ENCODE peak calls at places on chromosomes 6 and 20, in seven cellular contexts. W is astrocyte; R is neural crest cell; I is stimulated activated naive CD8-positive, alpha-beta T cell treated with anti-CD3 and anti-CD28 coated beads, Interleukin-15, amount 100 ng/mL, for 72 hours; D is IMR-90; A is endodermal cell; N is iris pigment epithelial cell. P is an unnamed sample.
A peak's percentile ranks its signal among the peaks of the same experiment; 100 is the strongest.

GRCh38 chr6:128659878-128660622 is 139.7 kb upstream of the PTPRK start:
- DNase-seq in A (no peak), I (no peak), N (peak; percentile 17), W (peak; percentile 16), R (no peak), D (no peak), P (no peak)

GRCh38 chr6:158963020-158963808 is 36.8 kb downstream of the RSPH3 start:
- DNase-seq in I (no peak), A (no peak), W (no peak), N (peak; percentile 46), R (no peak), D (no peak), P (no peak)

GRCh38 chr6:32108094-32108627 is 977 bp downstream of the TNXB start:
- DNase-seq in N (no peak), A (no peak), D (peak; percentile 21), I (no peak), W (no peak), R (no peak), P (no peak)

GRCh38 chr6:150857062-150857905 is 8.2 kb upstream of the MTHFD1L start:
- DNase-seq in N (peak; percentile 99), I (no peak), R (no peak), W (peak; percentile 100), A (no peak), D (peak; percentile 100), P (no peak)

GRCh38 chr6:123333000-123333756 is 303.6 kb downstream of the TRDN start:
- DNase-seq in W (no peak), D (no peak), N (no peak), A (no peak), R (no peak), I (no peak), P (no peak)

GRCh38 chr6:146598785-146599405 is at the start of gene ADGB:
- DNase-seq in W (peak; percentile 31), A (peak; percentile 94), D (peak; percentile 35), R (peak; percentile 70), N (peak; percentile 64), I (no peak), P (no peak)

GRCh38 chr20:57928181-57928967 is 218.6 kb upstream of the PMEPA1 start:
- DNase-seq in W (peak; percentile 56), A (no peak), D (no peak), N (no peak), I (no peak), R (no peak), P (no peak)

GRCh38 chr20:17281478-17281877 is 54.6 kb downstream of the PCSK2 start:
- DNase-seq in D (peak; percentile 19), A (peak; percentile 90), W (no peak), N (peak; percentile 1), R (peak; percentile 14), I (no peak), P (peak; percentile 24)

GRCh38 chr20:3818155-3819151 is 1.9 kb upstream of the AP5S1 start:
- DNase-seq in I (no peak), A (peak; percentile 93), R (peak; percentile 58), D (peak; percentile 87), W (peak; percentile 65), N (peak; percentile 79), P (peak; percentile 72)